ENCODE peak calls at places on chromosome 10, in ten cellular contexts. T is vagina; B is stimulated activated CD4-positive, alpha-beta T cell treated with anti-CD3 and anti-CD28 coated beads, Interleukin-15, amount 100 ng/mL, for 1 hour; G is H9; I is psoas muscle; S is Ammon's horn; O is SK-N-SH; J is NCI-H524; U is fibroblast of lung; P is cardiac fibroblast. Q is an unnamed sample.

GRCh38 chr10:33334839-33335549 is 527 bp upstream of the NRP1 start:
- DNase-seq in T (no peak), B (no peak), G (peak; percentile 73), I (peak; percentile 86), S (peak; percentile 74), O (peak; percentile 88), J (no peak), U (peak; percentile 89), P (peak; percentile 96), Q (peak; percentile 84)

GRCh38 chr10:103479135-103479534 is at the start of gene CALHM3:
- DNase-seq in T (no peak), B (no peak), G (no peak), I (no peak), S (no peak), O (no peak), J (no peak), U (no peak), P (no peak), Q (no peak)

GRCh38 chr10:4770766-4771553 is 55.0 kb upstream of the AKR1E2 start:
- DNase-seq in T (no peak), B (no peak), G (no peak), I (no peak), S (peak; percentile 17), O (peak; percentile 8), J (no peak), U (peak; percentile 97), P (peak; percentile 92), Q (peak; percentile 77)

GRCh38 chr10:94183666-94184264 is 179.0 kb downstream of the NOC3L start:
- DNase-seq in T (no peak), B (no peak), G (no peak), I (no peak), S (no peak), O (no peak), J (no peak), U (peak; percentile 97), P (peak; percentile 86), Q (peak; percentile 96)

GRCh38 chr10:5293691-5294550 is 70.8 kb upstream of the UCN3 start:
- DNase-seq in T (no peak), B (no peak), G (peak; percentile 98), I (peak; percentile 68), S (no peak), O (peak; percentile 45), J (no peak), U (peak; percentile 6), P (peak; percentile 44), Q (peak; percentile 29)

GRCh38 chr10:86520871-86521619 is 547 bp downstream of the WAPL start:
- DNase-seq in T (no peak), B (peak; percentile 7), G (no peak), I (peak; percentile 77), S (peak; percentile 23), O (peak; percentile 78), J (no peak), U (peak; percentile 65), P (peak; percentile 53), Q (peak; percentile 47)

GRCh38 chr10:4243651-4244050 is 458.6 kb upstream of the KLF6 start:
- DNase-seq in T (no peak), B (no peak), G (no peak), I (no peak), S (no peak), O (no peak), J (no peak), U (peak; percentile 100), P (peak; percentile 98), Q (peak; percentile 98)

GRCh38 chr10:110651044-110651958 is 7.2 kb downstream of the RBM20 start:
- DNase-seq in T (no peak), B (no peak), G (no peak), I (peak; percentile 75), S (no peak), O (peak; percentile 45), J (no peak), U (peak; percentile 91), P (peak; percentile 47), Q (peak; percentile 92)

GRCh38 chr10:79096514-79096913 is 27.7 kb downstream of the ZMIZ1 start:
- DNase-seq in T (no peak), B (no peak), G (no peak), I (no peak), S (no peak), O (no peak), J (no peak), U (no peak), P (no peak), Q (no peak)

GRCh38 chr10:7337431-7338171 is 73.2 kb downstream of the SFMBT2 start:
- DNase-seq in T (no peak), B (no peak), G (no peak), I (no peak), S (peak; percentile 52), O (no peak), J (no peak), U (no peak), P (no peak), Q (no peak)

GRCh38 chr10:61835069-61835908 is 66.2 kb upstream of the ARID5B start:
- DNase-seq in T (no peak), B (no peak), G (peak; percentile 46), I (no peak), S (no peak), O (peak; percentile 15), J (no peak), U (peak; percentile 85), P (peak; percentile 82), Q (peak; percentile 61)

GRCh38 chr10:71257292-71257997 is 45.1 kb downstream of the UNC5B start:
- DNase-seq in T (no peak), B (no peak), G (no peak), I (no peak), S (no peak), O (no peak), J (no peak), U (no peak), P (no peak), Q (no peak)

GRCh38 chr10:129958686-129959543 is 5.2 kb downstream of the EBF3 start:
- DNase-seq in T (no peak), B (no peak), G (peak; percentile 70), I (peak; percentile 61), S (no peak), O (no peak), J (no peak), U (no peak), P (peak; percentile 32), Q (no peak)

GRCh38 chr10:102505462-102506115 is 1.8 kb downstream of the SUFU start:
- DNase-seq in T (no peak), B (no peak), G (no peak), I (peak; percentile 63), S (no peak), O (no peak), J (no peak), U (no peak), P (no peak), Q (no peak)

GRCh38 chr10:6748981-6749630 is 169.0 kb upstream of the PRKCQ start:
- DNase-seq in T (no peak), B (no peak), G (no peak), I (no peak), S (no peak), O (no peak), J (no peak), U (peak; percentile 91), P (peak; percentile 32), Q (peak; percentile 7)

GRCh38 chr10:8061274-8062211 is 7.1 kb downstream of the GATA3 start:
- DNase-seq in T (no peak), B (no peak), G (no peak), I (no peak), S (no peak), O (no peak), J (no peak), U (peak; percentile 66), P (no peak), Q (no peak)

GRCh38 chr10:117541909-117542705 is 439 bp upstream of the EMX2 start:
- DNase-seq in T (no peak), B (no peak), G (peak; percentile 92), I (peak; percentile 89), S (peak; percentile 72), O (peak; percentile 84), J (peak; percentile 61), U (peak; percentile 45), P (peak; percentile 71), Q (peak; percentile 71)

GRCh38 chr10:12748186-12748585 is 253.3 kb downstream of the CCDC3 start:
- DNase-seq in T (no peak), B (no peak), G (no peak), I (no peak), S (no peak), O (no peak), J (no peak), U (peak; percentile 67), P (no peak), Q (no peak)

GRCh38 chr10:121205625-121206024 is 354.5 kb downstream of the WDR11 start:
- DNase-seq in T (no peak), B (no peak), G (no peak), I (no peak), S (no peak), O (peak; percentile 37), J (no peak), U (no peak), P (no peak), Q (no peak)

GRCh38 chr10:21888959-21889358 is 114.6 kb downstream of the DNAJC1 start:
- DNase-seq in T (no peak), B (no peak), G (no peak), I (no peak), S (no peak), O (no peak), J (no peak), U (no peak), P (peak; percentile 8), Q (peak; percentile 1)

GRCh38 chr10:8691498-8692017 is 637.1 kb downstream of the GATA3 start:
- DNase-seq in T (no peak), B (no peak), G (no peak), I (no peak), S (no peak), O (no peak), J (no peak), U (no peak), P (no peak), Q (no peak)

GRCh38 chr10:100327007-100327700 is 2.9 kb downstream of the PKD2L1 start:
- DNase-seq in T (no peak), B (no peak), G (no peak), I (no peak), S (peak; percentile 72), O (no peak), J (peak; percentile 30), U (peak; percentile 34), P (peak; percentile 38), Q (no peak)

GRCh38 chr10:123000155-123000554 is 8.4 kb downstream of the IKZF5 start:
- DNase-seq in T (no peak), B (no peak), G (no peak), I (no peak), S (no peak), O (no peak), J (no peak), U (no peak), P (no peak), Q (no peak)

GRCh38 chr10:103660364-103661197 is 167.1 kb downstream of the NEURL1 start:
- DNase-seq in T (no peak), B (no peak), G (no peak), I (peak; percentile 72), S (no peak), O (no peak), J (no peak), U (peak; percentile 60), P (peak; percentile 63), Q (peak; percentile 56)